ENCODE peak calls at places on chromosome 20, in four cellular contexts. L is psoas muscle, Z is bronchial epithelial cell, F is HFF-Myc. R is an unnamed sample.

GRCh38 chr20:7330850-7331249 is 563.4 kb downstream of the BMP2 start:
- DNase-seq in F (no peak), Z (no peak), L (no peak), R (no peak)

GRCh38 chr20:11976966-11977365 is 59.3 kb downstream of the BTBD3 start:
- DNase-seq in Z (no peak), L (no peak), F (no peak), R (no peak)

GRCh38 chr20:2729251-2729713 is 36.7 kb downstream of the EBF4 start:
- DNase-seq in F (no peak), L (no peak), Z (no peak), R (no peak)

GRCh38 chr20:63540417-63541186 is 3.4 kb upstream of the PTK6 start:
- DNase-seq in F (no peak), L (no peak), Z (no peak), R (peak; percentile 55)

GRCh38 chr20:33474097-33474846 is 15.6 kb upstream of the CBFA2T2 start:
- DNase-seq in Z (no peak), L (no peak), F (no peak), R (no peak)

GRCh38 chr20:2149507-2149906 is 47.9 kb downstream of the STK35 start:
- DNase-seq in Z (peak; percentile 32), L (no peak), F (no peak), R (no peak)

GRCh38 chr20:62886709-62887058 is 25.1 kb upstream of the TCFL5 start:
- DNase-seq in Z (no peak), F (no peak), L (no peak), R (no peak)

GRCh38 chr20:58310291-58310782 is 822 bp downstream of the RAB22A start:
- DNase-seq in F (no peak), Z (peak; percentile 83), L (no peak), R (no peak)

GRCh38 chr20:62060631-62061541 is 4.8 kb downstream of the TAF4 start:
- DNase-seq in Z (no peak), L (no peak), F (no peak), R (no peak)

GRCh38 chr20:9583151-9583550 is 68.8 kb downstream of the LAMP5 start:
- DNase-seq in Z (no peak), L (no peak), F (no peak), R (no peak)

R was measured in left ventricle myocardium superior.